ENCODE peak calls at places on chromosomes 4 and X, in four cellular contexts. W, I, O and U are unnamed samples.
A peak's percentile ranks its signal among the peaks of the same experiment; 100 is the strongest.

GRCh38 chrX:1483843-1484637 is 31.3 kb upstream of the ASMTL start:
- DNase-seq in W (no peak), I (peak; percentile 27), O (no peak), U (no peak)

GRCh38 chrX:13666836-13667235 is 13.9 kb downstream of the TCEANC start:
- DNase-seq in W (no peak), I (no peak), O (peak; percentile 22), U (no peak)

GRCh38 chrX:111020283-111020682 is 75.7 kb upstream of the PAK3 start:
- DNase-seq in W (no peak), I (no peak), O (no peak), U (no peak)

GRCh38 chrX:46704767-46705386 is 54.0 kb downstream of the SLC9A7 start:
- DNase-seq in W (no peak), I (no peak), O (no peak), U (no peak)

GRCh38 chr4:128658214-128658621 is 151.3 kb upstream of the JADE1 start:
- DNase-seq in W (peak; percentile 31), I (no peak), O (no peak), U (no peak)

GRCh38 chr4:99507349-99507748 is 3.5 kb upstream of the C4orf17 start:
- DNase-seq in W (no peak), I (no peak), O (no peak), U (no peak)

GRCh38 chr4:158008551-158009218 is 164.1 kb downstream of the GASK1B start:
- DNase-seq in W (peak; percentile 39), I (no peak), O (no peak), U (no peak)

GRCh38 chr4:101256222-101256621 is 91.1 kb downstream of the PPP3CA start:
- DNase-seq in W (no peak), I (no peak), O (no peak), U (no peak)

GRCh38 chr4:83866821-83867220 is 330.9 kb downstream of the GPAT3 start:
- DNase-seq in W (no peak), I (no peak), O (no peak), U (no peak)

GRCh38 chr4:337932-338758 is 531 bp downstream of the ZNF141 start:
- DNase-seq in W (peak; percentile 40), I (peak; percentile 85), O (no peak), U (peak; percentile 65)

GRCh38 chr4:25399502-25399901 is 22.4 kb downstream of the ANAPC4 start:
- DNase-seq in W (no peak), I (no peak), O (no peak), U (no peak)